ENCODE peak calls at places on chromosomes 3 and 15, in ten cellular contexts. One of them, this sample, is unnamed.

GRCh38 chr3:136664771-136665170 is 87.4 kb downstream of the STAG1 start:
- DNase-seq in activated naive CD8-positive, alpha-beta T cell treated with anti-CD3 and anti-CD28 coated beads for 36 hours: no peak
- DNase-seq in transverse colon: no peak
- DNase-seq in lower leg skin: no peak
- DNase-seq in activated CD4-positive, CD25-positive, alpha-beta regulatory T cell: no peak
- DNase-seq in posterior vena cava: no peak
- DNase-seq in C1 segment of cervical spinal cord: no peak
- DNase-seq in endothelial cell of umbilical vein: no peak
- DNase-seq in sigmoid colon: no peak
- DNase-seq in right cardiac atrium: no peak
- DNase-seq in this sample: no peak

GRCh38 chr15:77974098-77974414 is 103.5 kb downstream of the TBC1D2B start:
- DNase-seq in activated naive CD8-positive, alpha-beta T cell treated with anti-CD3 and anti-CD28 coated beads for 36 hours: no peak
- DNase-seq in transverse colon: peak; percentile 57
- DNase-seq in lower leg skin: no peak
- DNase-seq in activated CD4-positive, CD25-positive, alpha-beta regulatory T cell: no peak
- DNase-seq in posterior vena cava: peak; percentile 87
- DNase-seq in C1 segment of cervical spinal cord: peak; percentile 10
- DNase-seq in endothelial cell of umbilical vein: no peak
- DNase-seq in sigmoid colon: peak; percentile 88
- DNase-seq in right cardiac atrium: peak; percentile 87
- DNase-seq in this sample: no peak

GRCh38 chr3:151903501-151903991 is 30.1 kb downstream of the SUCNR1 start:
- DNase-seq in activated naive CD8-positive, alpha-beta T cell treated with anti-CD3 and anti-CD28 coated beads for 36 hours: no peak
- DNase-seq in transverse colon: no peak
- DNase-seq in lower leg skin: no peak
- DNase-seq in activated CD4-positive, CD25-positive, alpha-beta regulatory T cell: no peak
- DNase-seq in posterior vena cava: no peak
- DNase-seq in C1 segment of cervical spinal cord: no peak
- DNase-seq in endothelial cell of umbilical vein: peak; percentile 93
- DNase-seq in sigmoid colon: no peak
- DNase-seq in right cardiac atrium: no peak
- DNase-seq in this sample: no peak

GRCh38 chr15:86916671-86917450 is 837.2 kb downstream of the AGBL1 start:
- DNase-seq in activated naive CD8-positive, alpha-beta T cell treated with anti-CD3 and anti-CD28 coated beads for 36 hours: no peak
- DNase-seq in transverse colon: no peak
- DNase-seq in lower leg skin: no peak
- DNase-seq in activated CD4-positive, CD25-positive, alpha-beta regulatory T cell: no peak
- DNase-seq in posterior vena cava: no peak
- DNase-seq in C1 segment of cervical spinal cord: peak; percentile 98
- DNase-seq in endothelial cell of umbilical vein: no peak
- DNase-seq in sigmoid colon: peak; percentile 69
- DNase-seq in right cardiac atrium: peak; percentile 66
- DNase-seq in this sample: no peak

GRCh38 chr15:88467073-88467934 is at the start of the genes MRPL46 and MRPS11:
- DNase-seq in activated naive CD8-positive, alpha-beta T cell treated with anti-CD3 and anti-CD28 coated beads for 36 hours: peak; percentile 87
- DNase-seq in transverse colon: peak; percentile 91
- DNase-seq in lower leg skin: peak; percentile 83
- DNase-seq in activated CD4-positive, CD25-positive, alpha-beta regulatory T cell: peak; percentile 75
- DNase-seq in posterior vena cava: peak; percentile 95
- DNase-seq in C1 segment of cervical spinal cord: peak; percentile 96
- DNase-seq in endothelial cell of umbilical vein: peak; percentile 92
- DNase-seq in sigmoid colon: peak; percentile 91
- DNase-seq in right cardiac atrium: peak; percentile 95
- DNase-seq in this sample: peak; percentile 93

GRCh38 chr15:74365619-74366445 is 1.6 kb downstream of the CYP11A1 start:
- DNase-seq in activated naive CD8-positive, alpha-beta T cell treated with anti-CD3 and anti-CD28 coated beads for 36 hours: peak; percentile 49
- DNase-seq in transverse colon: peak; percentile 27
- DNase-seq in lower leg skin: no peak
- DNase-seq in activated CD4-positive, CD25-positive, alpha-beta regulatory T cell: no peak
- DNase-seq in posterior vena cava: peak; percentile 81
- DNase-seq in C1 segment of cervical spinal cord: no peak
- DNase-seq in endothelial cell of umbilical vein: peak; percentile 41
- DNase-seq in sigmoid colon: peak; percentile 81
- DNase-seq in right cardiac atrium: peak; percentile 87
- DNase-seq in this sample: peak; percentile 52

GRCh38 chr3:172716476-172716875 is 5.6 kb upstream of the NCEH1 start:
- DNase-seq in activated naive CD8-positive, alpha-beta T cell treated with anti-CD3 and anti-CD28 coated beads for 36 hours: no peak
- DNase-seq in transverse colon: no peak
- DNase-seq in lower leg skin: peak; percentile 43
- DNase-seq in activated CD4-positive, CD25-positive, alpha-beta regulatory T cell: no peak
- DNase-seq in posterior vena cava: no peak
- DNase-seq in C1 segment of cervical spinal cord: no peak
- DNase-seq in endothelial cell of umbilical vein: no peak
- DNase-seq in sigmoid colon: no peak
- DNase-seq in right cardiac atrium: peak; percentile 80
- DNase-seq in this sample: no peak

GRCh38 chr3:143429628-143430514 is 310.3 kb downstream of the CHST2 start:
- DNase-seq in activated naive CD8-positive, alpha-beta T cell treated with anti-CD3 and anti-CD28 coated beads for 36 hours: no peak
- DNase-seq in transverse colon: no peak
- DNase-seq in lower leg skin: no peak
- DNase-seq in activated CD4-positive, CD25-positive, alpha-beta regulatory T cell: no peak
- DNase-seq in posterior vena cava: no peak
- DNase-seq in C1 segment of cervical spinal cord: no peak
- DNase-seq in endothelial cell of umbilical vein: no peak
- DNase-seq in sigmoid colon: no peak
- DNase-seq in right cardiac atrium: no peak
- DNase-seq in this sample: no peak

GRCh38 chr3:113697192-113698090 is 999 bp upstream of the USF3 start:
- DNase-seq in activated naive CD8-positive, alpha-beta T cell treated with anti-CD3 and anti-CD28 coated beads for 36 hours: peak; percentile 6
- DNase-seq in transverse colon: peak; percentile 33
- DNase-seq in lower leg skin: peak; percentile 40
- DNase-seq in activated CD4-positive, CD25-positive, alpha-beta regulatory T cell: no peak
- DNase-seq in posterior vena cava: no peak
- DNase-seq in C1 segment of cervical spinal cord: peak; percentile 63
- DNase-seq in endothelial cell of umbilical vein: peak; percentile 56
- DNase-seq in sigmoid colon: peak; percentile 72
- DNase-seq in right cardiac atrium: peak; percentile 48
- DNase-seq in this sample: peak; percentile 33

GRCh38 chr3:40043444-40043755 is 234.0 kb downstream of the MYRIP start:
- DNase-seq in activated naive CD8-positive, alpha-beta T cell treated with anti-CD3 and anti-CD28 coated beads for 36 hours: no peak
- DNase-seq in transverse colon: no peak
- DNase-seq in lower leg skin: no peak
- DNase-seq in activated CD4-positive, CD25-positive, alpha-beta regulatory T cell: no peak
- DNase-seq in posterior vena cava: no peak
- DNase-seq in C1 segment of cervical spinal cord: no peak
- DNase-seq in endothelial cell of umbilical vein: peak; percentile 85
- DNase-seq in sigmoid colon: no peak
- DNase-seq in right cardiac atrium: no peak
- DNase-seq in this sample: no peak

GRCh38 chr3:174287601-174288180 is 571.4 kb upstream of the NAALADL2 start:
- DNase-seq in activated naive CD8-positive, alpha-beta T cell treated with anti-CD3 and anti-CD28 coated beads for 36 hours: no peak
- DNase-seq in transverse colon: no peak
- DNase-seq in lower leg skin: no peak
- DNase-seq in activated CD4-positive, CD25-positive, alpha-beta regulatory T cell: no peak
- DNase-seq in posterior vena cava: no peak
- DNase-seq in C1 segment of cervical spinal cord: no peak
- DNase-seq in endothelial cell of umbilical vein: no peak
- DNase-seq in sigmoid colon: no peak
- DNase-seq in right cardiac atrium: no peak
- DNase-seq in this sample: no peak

GRCh38 chr3:64185436-64185835 is 39.8 kb downstream of the PRICKLE2 start:
- DNase-seq in activated naive CD8-positive, alpha-beta T cell treated with anti-CD3 and anti-CD28 coated beads for 36 hours: no peak
- DNase-seq in transverse colon: no peak
- DNase-seq in lower leg skin: no peak
- DNase-seq in activated CD4-positive, CD25-positive, alpha-beta regulatory T cell: no peak
- DNase-seq in posterior vena cava: no peak
- DNase-seq in C1 segment of cervical spinal cord: no peak
- DNase-seq in endothelial cell of umbilical vein: no peak
- DNase-seq in sigmoid colon: no peak
- DNase-seq in right cardiac atrium: no peak
- DNase-seq in this sample: no peak

GRCh38 chr3:120420855-120421570 is 29.8 kb downstream of the FSTL1 start:
- DNase-seq in activated naive CD8-positive, alpha-beta T cell treated with anti-CD3 and anti-CD28 coated beads for 36 hours: no peak
- DNase-seq in transverse colon: no peak
- DNase-seq in lower leg skin: no peak
- DNase-seq in activated CD4-positive, CD25-positive, alpha-beta regulatory T cell: no peak
- DNase-seq in posterior vena cava: no peak
- DNase-seq in C1 segment of cervical spinal cord: no peak
- DNase-seq in endothelial cell of umbilical vein: peak; percentile 83
- DNase-seq in sigmoid colon: peak; percentile 85
- DNase-seq in right cardiac atrium: peak; percentile 71
- DNase-seq in this sample: no peak

GRCh38 chr15:49075876-49076275 is 29.6 kb upstream of the SECISBP2L start:
- DNase-seq in activated naive CD8-positive, alpha-beta T cell treated with anti-CD3 and anti-CD28 coated beads for 36 hours: no peak
- DNase-seq in transverse colon: no peak
- DNase-seq in lower leg skin: no peak
- DNase-seq in activated CD4-positive, CD25-positive, alpha-beta regulatory T cell: no peak
- DNase-seq in posterior vena cava: no peak
- DNase-seq in C1 segment of cervical spinal cord: no peak
- DNase-seq in endothelial cell of umbilical vein: peak; percentile 23
- DNase-seq in sigmoid colon: no peak
- DNase-seq in right cardiac atrium: no peak
- DNase-seq in this sample: no peak

GRCh38 chr3:81674690-81675089 is 86.8 kb downstream of the GBE1 start:
- DNase-seq in activated naive CD8-positive, alpha-beta T cell treated with anti-CD3 and anti-CD28 coated beads for 36 hours: no peak
- DNase-seq in transverse colon: no peak
- DNase-seq in lower leg skin: no peak
- DNase-seq in activated CD4-positive, CD25-positive, alpha-beta regulatory T cell: no peak
- DNase-seq in posterior vena cava: no peak
- DNase-seq in C1 segment of cervical spinal cord: no peak
- DNase-seq in endothelial cell of umbilical vein: no peak
- DNase-seq in sigmoid colon: no peak
- DNase-seq in right cardiac atrium: no peak
- DNase-seq in this sample: no peak

GRCh38 chr15:54159044-54159443 is 180.8 kb downstream of the UNC13C start:
- DNase-seq in activated naive CD8-positive, alpha-beta T cell treated with anti-CD3 and anti-CD28 coated beads for 36 hours: no peak
- DNase-seq in transverse colon: no peak
- DNase-seq in lower leg skin: no peak
- DNase-seq in activated CD4-positive, CD25-positive, alpha-beta regulatory T cell: no peak
- DNase-seq in posterior vena cava: no peak
- DNase-seq in C1 segment of cervical spinal cord: no peak
- DNase-seq in endothelial cell of umbilical vein: no peak
- DNase-seq in sigmoid colon: no peak
- DNase-seq in right cardiac atrium: no peak
- DNase-seq in this sample: no peak

GRCh38 chr3:136070334-136070733 is 104.8 kb downstream of the PPP2R3A start:
- DNase-seq in activated naive CD8-positive, alpha-beta T cell treated with anti-CD3 and anti-CD28 coated beads for 36 hours: no peak
- DNase-seq in transverse colon: no peak
- DNase-seq in lower leg skin: no peak
- DNase-seq in activated CD4-positive, CD25-positive, alpha-beta regulatory T cell: no peak
- DNase-seq in posterior vena cava: no peak
- DNase-seq in C1 segment of cervical spinal cord: no peak
- DNase-seq in endothelial cell of umbilical vein: no peak
- DNase-seq in sigmoid colon: no peak
- DNase-seq in right cardiac atrium: no peak
- DNase-seq in this sample: no peak

GRCh38 chr3:9623148-9623547 is 26.2 kb upstream of the MTMR14 start:
- DNase-seq in activated naive CD8-positive, alpha-beta T cell treated with anti-CD3 and anti-CD28 coated beads for 36 hours: no peak
- DNase-seq in transverse colon: no peak
- DNase-seq in lower leg skin: no peak
- DNase-seq in activated CD4-positive, CD25-positive, alpha-beta regulatory T cell: no peak
- DNase-seq in posterior vena cava: no peak
- DNase-seq in C1 segment of cervical spinal cord: no peak
- DNase-seq in endothelial cell of umbilical vein: no peak
- DNase-seq in sigmoid colon: no peak
- DNase-seq in right cardiac atrium: no peak
- DNase-seq in this sample: no peak

GRCh38 chr3:30401971-30402370 is 204.4 kb upstream of the TGFBR2 start:
- DNase-seq in activated naive CD8-positive, alpha-beta T cell treated with anti-CD3 and anti-CD28 coated beads for 36 hours: no peak
- DNase-seq in transverse colon: no peak
- DNase-seq in lower leg skin: peak; percentile 25
- DNase-seq in activated CD4-positive, CD25-positive, alpha-beta regulatory T cell: no peak
- DNase-seq in posterior vena cava: no peak
- DNase-seq in C1 segment of cervical spinal cord: no peak
- DNase-seq in endothelial cell of umbilical vein: no peak
- DNase-seq in sigmoid colon: peak; percentile 62
- DNase-seq in right cardiac atrium: no peak
- DNase-seq in this sample: no peak

GRCh38 chr15:77475898-77476297 is 55.2 kb downstream of the HMG20A start:
- DNase-seq in activated naive CD8-positive, alpha-beta T cell treated with anti-CD3 and anti-CD28 coated beads for 36 hours: no peak
- DNase-seq in transverse colon: no peak
- DNase-seq in lower leg skin: no peak
- DNase-seq in activated CD4-positive, CD25-positive, alpha-beta regulatory T cell: no peak
- DNase-seq in posterior vena cava: no peak
- DNase-seq in C1 segment of cervical spinal cord: no peak
- DNase-seq in endothelial cell of umbilical vein: no peak
- DNase-seq in sigmoid colon: no peak
- DNase-seq in right cardiac atrium: no peak
- DNase-seq in this sample: no peak

GRCh38 chr3:33886015-33886414 is 87.6 kb downstream of the PDCD6IP start:
- DNase-seq in activated naive CD8-positive, alpha-beta T cell treated with anti-CD3 and anti-CD28 coated beads for 36 hours: no peak
- DNase-seq in transverse colon: no peak
- DNase-seq in lower leg skin: no peak
- DNase-seq in activated CD4-positive, CD25-positive, alpha-beta regulatory T cell: no peak
- DNase-seq in posterior vena cava: no peak
- DNase-seq in C1 segment of cervical spinal cord: no peak
- DNase-seq in endothelial cell of umbilical vein: no peak
- DNase-seq in sigmoid colon: no peak
- DNase-seq in right cardiac atrium: no peak
- DNase-seq in this sample: no peak

GRCh38 chr3:171878441-171879225 is 35.5 kb downstream of the TMEM212 start:
- DNase-seq in activated naive CD8-positive, alpha-beta T cell treated with anti-CD3 and anti-CD28 coated beads for 36 hours: no peak
- DNase-seq in transverse colon: no peak
- DNase-seq in lower leg skin: no peak
- DNase-seq in activated CD4-positive, CD25-positive, alpha-beta regulatory T cell: no peak
- DNase-seq in posterior vena cava: no peak
- DNase-seq in C1 segment of cervical spinal cord: no peak
- DNase-seq in endothelial cell of umbilical vein: peak; percentile 55
- DNase-seq in sigmoid colon: no peak
- DNase-seq in right cardiac atrium: no peak
- DNase-seq in this sample: no peak